ENCODE peak calls at places on chromosomes 3 and 15, in five cellular contexts. Y is endothelial cell of umbilical vein, N is upper lobe of left lung, C is GM23338, H is spleen. J is an unnamed sample. For H3K4me1, the result is how much of the 10 kb centered on the place peaks cover.

GRCh38 chr15:75049392-75049791 is 26.0 kb downstream of the PPCDC start:
- DNase-seq in H (no peak), C (no peak), Y (peak), N (peak), J (peak)

GRCh38 chr3:31495971-31496370 is 36.8 kb upstream of the STT3B start:
- DNase-seq in Y (no peak), N (no peak), C (no peak), H (no peak), J (no peak)

GRCh38 chr15:84818221-84819131 is 1.3 kb downstream of the ALPK3 start:
- DNase-seq in Y (peak), N (no peak), H (peak), C (peak), J (no peak)

GRCh38 chr15:57920916-57921315 is 144.6 kb downstream of the ALDH1A2 start:
- DNase-seq in Y (peak), H (no peak), C (no peak), N (no peak), J (no peak)

GRCh38 chr3:164095279-164095678 is 983.0 kb downstream of the SI start:
- DNase-seq in C (peak), H (no peak), N (no peak), Y (no peak), J (no peak)

GRCh38 chr3:136576279-136577009 is 175.7 kb downstream of the STAG1 start:
- DNase-seq in C (no peak), Y (no peak), H (no peak), N (no peak), J (no peak)

GRCh38 chr3:125078961-125079674 is 23.3 kb upstream of the HEG1 start:
- DNase-seq in C (no peak), N (no peak), Y (no peak), H (no peak), J (no peak)

GRCh38 chr3:184384342-184384741 is 4.5 kb downstream of the CHRD start:
- DNase-seq in H (no peak), Y (no peak), N (no peak), C (no peak), J (no peak)

GRCh38 chr15:69758810-69759410 is 306.3 kb downstream of the RPLP1 start:
- DNase-seq in H (peak), Y (peak), N (no peak), C (no peak), J (peak)

GRCh38 chr3:133464573-133464972 is 64.7 kb downstream of the BFSP2 start:
- DNase-seq in Y (peak), C (no peak), N (no peak), H (no peak), J (no peak)

GRCh38 chr15:59185725-59186124 is 20.9 kb upstream of the LDHAL6B start:
- DNase-seq in H (no peak), Y (no peak), N (no peak), C (no peak), J (no peak)

GRCh38 chr15:94237903-94238302 is 6.5 kb downstream of the MCTP2 start:
- DNase-seq in Y (no peak), C (no peak), N (no peak), H (no peak), J (no peak)

GRCh38 chr15:43518073-43518761 is 809 bp downstream of the MAP1A start:
- DNase-seq in N (no peak), C (peak), H (no peak), Y (peak), J (no peak)

GRCh38 chr3:189739396-189739795 is 108.2 kb downstream of the TP63 start:
- DNase-seq in C (no peak), Y (no peak), H (no peak), N (no peak), J (no peak)

GRCh38 chr3:110806924-110807323 is 264.7 kb upstream of the NECTIN3 start:
- DNase-seq in N (no peak), H (no peak), C (no peak), Y (peak), J (no peak)

GRCh38 chr15:28911295-28911979 is 25.7 kb downstream of the APBA2 start:
- DNase-seq in Y (no peak), H (peak), N (no peak), C (no peak), J (no peak)

GRCh38 chr3:66093981-66094380 is 55.3 kb upstream of the MAGI1 start:
- DNase-seq in N (no peak), C (no peak), H (no peak), Y (no peak), J (no peak)

GRCh38 chr15:69786136-69786701 is 311.5 kb downstream of the TLE3 start:
- DNase-seq in H (no peak), N (no peak), C (no peak), Y (no peak), J (no peak)

GRCh38 chr15:66619152-66619903 is 53.5 kb upstream of the LCTL start:
- DNase-seq in N (peak), Y (peak), C (peak), H (peak), J (peak)

GRCh38 chr3:67083277-67083676 is 85.2 kb downstream of the KBTBD8 start:
- DNase-seq in C (no peak), N (no peak), Y (peak), H (peak), J (no peak)

GRCh38 chr3:30085486-30085885 is 520.9 kb upstream of the TGFBR2 start:
- DNase-seq in N (no peak), H (no peak), Y (no peak), C (peak), J (no peak)

GRCh38 chr15:101251830-101252820 is at the start of gene CHSY1:
- DNase-seq in C (peak), N (peak), Y (peak), H (peak), J (peak)

GRCh38 chr3:47425383-47425778 is 44.6 kb downstream of the PTPN23 start:
- DNase-seq in H (no peak), C (no peak), N (peak), Y (no peak), J (no peak)

GRCh38 chr3:37988931-37989525 is 1.6 kb upstream of the VILL start:
- DNase-seq in H (peak), C (no peak), N (no peak), Y (no peak), J (no peak)

GRCh38 chr3:191220908-191221307 is 21.9 kb downstream of the OSTN start:
- DNase-seq in H (no peak), N (no peak), C (peak), Y (no peak), J (no peak)

GRCh38 chr3:11514191-11514770 is 129.4 kb downstream of the VGLL4 start:
- DNase-seq in Y (peak), N (no peak), C (no peak), H (no peak), J (no peak)

GRCh38 chr15:67023517-67024321 is 41.7 kb upstream of the SMAD3 start:
- DNase-seq in C (no peak), N (peak), Y (no peak), H (no peak), J (no peak)

GRCh38 chr3:53102601-53103147 is 27.6 kb downstream of the RFT1 start:
- DNase-seq in H (no peak), C (no peak), Y (no peak), N (no peak), J (peak)

GRCh38 chr15:91866371-91866905 is 12.9 kb downstream of the SLCO3A1 start:
- DNase-seq in N (no peak), C (no peak), Y (no peak), H (no peak), J (no peak)

GRCh38 chr3:36796896-36797295 is 32.5 kb upstream of the DCLK3 start:
- DNase-seq in Y (no peak), C (no peak), N (no peak), H (no peak), J (no peak)

GRCh38 chr3:59809750-59810444 is 760.1 kb upstream of the CFAP20DC start:
- DNase-seq in H (no peak), C (peak), Y (no peak), N (no peak), J (no peak)

GRCh38 chr15:77589839-77590238 is 42.9 kb downstream of the LINGO1 start:
- DNase-seq in Y (peak), N (no peak), H (no peak), C (no peak), J (no peak)

GRCh38 chr3:129336093-129336706 is 57.5 kb downstream of the HMCES start:
- DNase-seq in C (no peak), N (no peak), Y (no peak), H (no peak), J (no peak)

GRCh38 chr3:36166477-36166876 is 213.8 kb upstream of the STAC start:
- DNase-seq in Y (peak), N (no peak), H (no peak), C (no peak), J (no peak)

GRCh38 chr3:125019271-125019670 is 36.5 kb downstream of the HEG1 start:
- DNase-seq in Y (peak), N (no peak), C (no peak), H (no peak), J (no peak)

GRCh38 chr15:31228980-31229826 is 97.4 kb upstream of the KLF13 start:
- DNase-seq in C (peak), Y (no peak), N (no peak), H (peak), J (peak)
- TF ChIP-seq POLR2AphosphoS5 in C (no peak), Y (no peak), N (no peak), H (peak), J (peak)

GRCh38 chr3:48502728-48503168 is 1.2 kb downstream of the SHISA5 start:
- DNase-seq in Y (no peak), N (no peak), H (no peak), C (no peak), J (peak)

GRCh38 chr3:48502121-48502520 is 1.9 kb downstream of the SHISA5 start:
- DNase-seq in N (no peak), H (no peak), C (no peak), Y (no peak), J (no peak)

GRCh38 chr3:48505146-48505545 is 1.2 kb upstream of the SHISA5 start:
- DNase-seq in H (peak), N (no peak), Y (no peak), C (no peak), J (no peak)

GRCh38 chr3:48503406-48504050 is 446 bp downstream of the SHISA5 start:
- DNase-seq in Y (peak), C (peak), H (peak), N (no peak), J (peak)

DNA sequence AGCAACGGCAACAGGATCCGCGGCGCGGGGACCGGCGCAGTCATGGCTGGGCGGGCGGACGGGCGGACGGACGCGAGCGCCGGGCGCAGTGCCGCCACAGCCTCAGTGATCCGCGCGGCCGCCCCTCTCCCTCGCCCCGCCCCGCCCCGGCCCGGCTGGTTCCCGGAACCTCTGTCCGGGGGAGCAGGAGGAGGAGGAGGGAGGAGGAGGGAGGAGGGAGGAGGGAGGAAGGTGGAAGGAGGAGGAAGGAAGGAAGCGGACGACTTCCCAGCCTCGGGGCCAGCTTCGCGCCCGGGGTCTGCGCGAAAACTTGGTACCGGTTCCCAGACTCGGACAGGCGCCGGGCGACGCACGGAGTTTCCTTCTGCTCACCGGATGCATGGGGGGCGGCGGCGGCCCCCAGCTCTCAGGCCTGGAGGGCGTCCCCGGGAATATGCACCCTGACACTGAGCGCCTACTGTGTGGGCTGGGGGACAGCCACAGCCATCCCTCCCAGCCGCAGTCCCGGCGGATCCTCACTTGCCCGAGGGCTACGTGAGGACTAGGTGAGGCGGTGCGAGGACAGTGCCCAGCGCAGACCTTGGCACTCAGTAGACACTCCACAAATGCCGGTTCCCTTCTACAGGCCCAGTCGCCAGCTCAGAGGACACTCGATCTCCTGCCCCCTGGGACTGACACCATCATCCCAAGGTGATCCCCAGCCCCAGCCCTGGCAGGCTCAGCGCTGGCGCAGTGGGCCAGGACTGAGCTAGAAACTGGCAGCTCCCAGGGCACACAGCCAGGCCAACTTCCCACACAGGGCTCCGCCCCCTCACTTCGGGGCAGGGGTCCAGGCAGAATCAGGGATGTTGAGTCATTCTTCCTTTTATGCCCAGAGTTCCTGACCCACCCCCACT is at the start of gene SHISA5:
- DNase-seq in H (peak), N (peak), C (peak), Y (peak), J (peak)
- H3K27ac ChIP-seq in H (peak), N (peak), C (no peak), Y (peak), J (peak)

GRCh38 chr3:105860649-105861048 is 8.2 kb downstream of the CBLB start:
- DNase-seq in H (no peak), Y (peak), N (no peak), C (no peak), J (no peak)

GRCh38 chr3:105856605-105857004 is 12.2 kb downstream of the CBLB start:
- DNase-seq in C (no peak), Y (no peak), H (no peak), N (no peak), J (no peak)

GRCh38 chr3:105862217-105862616 is 6.6 kb downstream of the CBLB start:
- DNase-seq in H (no peak), N (no peak), C (no peak), Y (no peak), J (no peak)

GRCh38 chr3:105853801-105854432 is 14.9 kb downstream of the CBLB start:
- DNase-seq in Y (no peak), C (no peak), N (no peak), H (peak), J (peak)

DNA sequence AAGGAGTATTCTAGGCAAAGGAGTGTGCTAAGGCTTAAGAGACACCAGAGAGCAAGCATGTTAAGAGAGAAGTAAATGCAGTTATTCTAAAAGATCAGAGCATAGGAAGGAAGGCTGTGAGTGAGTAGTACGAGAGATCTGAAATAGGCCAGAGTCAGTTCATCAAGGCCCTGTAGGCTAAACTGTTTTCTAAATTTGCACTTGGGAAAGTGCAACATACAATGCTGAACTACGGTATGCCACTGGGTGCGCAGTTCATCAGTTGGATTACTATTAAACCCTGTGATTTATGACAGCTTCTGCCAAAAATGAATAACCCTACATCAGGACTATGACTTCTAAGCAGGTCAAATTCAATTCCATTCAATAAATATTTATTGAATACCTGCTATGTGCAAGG is 10.8 kb downstream of the CBLB start:
- DNase-seq in Y (no peak), C (no peak), N (no peak), H (no peak), J (no peak)
- H3K4me1 ChIP-seq in Y (under half), C (under half), N (under half), H (half or more), J (under half)

GRCh38 chr15:89504166-89504565 is 7.8 kb upstream of the RHCG start:
- DNase-seq in Y (no peak), C (no peak), N (no peak), H (no peak), J (no peak)

GRCh38 chr15:89499156-89499555 is 2.8 kb upstream of the RHCG start:
- DNase-seq in C (no peak), H (peak), Y (no peak), N (no peak), J (no peak)

GRCh38 chr15:89500397-89501270 is 4.3 kb upstream of the RHCG start:
- DNase-seq in Y (no peak), H (no peak), C (peak), N (no peak), J (no peak)

GRCh38 chr15:89502867-89503595 is 6.6 kb upstream of the RHCG start:
- DNase-seq in Y (no peak), N (no peak), H (no peak), C (no peak), J (peak)

GRCh38 chr15:89501646-89502045 is 5.3 kb upstream of the RHCG start:
- DNase-seq in H (no peak), Y (no peak), N (no peak), C (no peak), J (no peak)
- TF ChIP-seq POLR2AphosphoS5 in H (no peak), Y (no peak), N (no peak), C (no peak), J (no peak)

GRCh38 chr3:24222165-24222805 is 272.4 kb downstream of the THRB start:
- DNase-seq in C (no peak), N (no peak), Y (no peak), H (no peak), J (no peak)
- H3K27ac ChIP-seq in C (no peak), N (no peak), Y (no peak), H (no peak), J (peak)

DNA sequence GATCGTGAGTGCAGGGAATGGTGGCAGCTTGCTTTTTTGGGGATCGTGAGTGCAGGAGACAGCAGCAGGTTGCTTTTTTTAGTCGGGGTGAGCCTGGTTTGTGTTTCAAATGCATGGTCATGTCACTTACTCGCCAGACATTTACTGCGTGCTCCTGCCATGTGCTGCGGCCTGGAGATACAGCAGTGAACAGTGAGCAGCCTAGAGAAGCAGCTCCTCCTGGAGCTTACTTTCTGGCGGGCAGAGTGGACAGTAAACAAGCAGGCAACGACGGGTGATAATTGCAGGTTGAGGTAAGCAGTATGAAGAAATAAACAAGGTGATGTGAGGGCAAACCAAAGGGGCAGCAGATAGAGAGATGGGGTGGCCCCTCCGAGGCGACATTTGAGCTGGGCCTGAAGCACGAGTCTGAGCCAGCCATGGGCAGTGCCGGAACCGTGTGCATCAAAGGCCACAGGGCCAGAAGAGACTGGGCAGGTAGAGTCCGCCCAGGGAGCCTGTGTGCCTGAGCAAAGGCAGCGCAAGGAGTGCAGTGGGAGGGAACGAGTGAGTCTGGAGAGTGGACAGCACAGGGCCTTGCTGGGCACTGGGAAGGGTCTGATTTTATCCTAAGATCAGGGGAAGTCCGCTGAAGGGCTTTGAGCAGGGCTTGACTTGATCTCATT is 57.3 kb upstream of the RASA2 start:
- DNase-seq in C (no peak), N (no peak), Y (no peak), H (no peak), J (no peak)
- H3K4me1 ChIP-seq in C (under half), N (half or more), Y (under half), H (under half), J (half or more)

GRCh38 chr15:22259881-22260421 is 179.6 kb downstream of the OR4M2 start:
- DNase-seq in H (no peak), Y (no peak), C (no peak), N (no peak), J (no peak)
- TF ChIP-seq POLR2AphosphoS5 in H (no peak), Y (no peak), C (no peak), N (no peak), J (no peak)

DNA sequence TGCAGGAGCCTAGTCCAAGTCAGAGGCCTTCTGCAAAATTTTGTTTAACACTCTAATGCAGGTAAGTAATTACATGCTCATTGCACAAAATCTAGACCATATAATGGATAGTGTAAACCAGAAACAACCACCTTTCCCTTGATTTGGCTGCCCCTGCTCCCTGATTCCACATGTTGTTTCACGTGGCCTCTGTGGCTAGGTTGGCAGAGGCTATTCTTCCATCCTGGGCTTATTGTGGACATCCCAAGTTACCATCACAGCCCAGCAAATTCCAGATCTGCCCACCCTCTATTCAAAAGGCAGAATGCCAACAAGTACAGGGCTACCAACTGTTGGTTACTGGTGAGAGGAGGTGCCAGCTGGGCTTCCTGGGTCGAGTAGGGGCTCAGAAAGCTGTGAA is 794.5 kb upstream of the GRM7 start:
- DNase-seq in C (no peak), N (no peak), H (no peak), Y (no peak), J (no peak)
- H3K27ac ChIP-seq in C (no peak), N (no peak), H (no peak), Y (no peak), J (no peak)

GRCh38 chr3:72160351-72160750 is 375.4 kb upstream of the PROK2 start:
- DNase-seq in C (no peak), N (no peak), Y (no peak), H (no peak), J (no peak)
- H3K4me1 ChIP-seq in C (under half), N (under half), Y (under half), H (under half), J (under half)

J was measured in transverse colon.